ENCODE peak calls at places on chromosomes 16 and 17, in eight cellular contexts. L, B, S, V, P, Z, D and N are unnamed samples.

GRCh38 chr16:84844049-84844350 is 24.2 kb downstream of the CRISPLD2 start:
- DNase-seq in P (no peak), V (no peak), L (no peak), Z (no peak), D (no peak), B (no peak), S (peak), N (no peak)

GRCh38 chr17:80938556-80938955 is 53.1 kb upstream of the CHMP6 start:
- DNase-seq in P (no peak), S (no peak), V (no peak), B (peak), D (no peak), L (peak), Z (no peak), N (no peak)

GRCh38 chr16:11677451-11677951 is 9.2 kb downstream of the SNN start:
- DNase-seq in S (peak), P (no peak), L (no peak), D (no peak), V (no peak), Z (peak), B (peak), N (no peak)

GRCh38 chr16:22141746-22142145 is 20.6 kb upstream of the SDR42E2 start:
- DNase-seq in D (peak), V (peak), L (no peak), P (no peak), S (peak), Z (no peak), B (no peak), N (no peak)

GRCh38 chr17:64385187-64386083 is 5.2 kb downstream of the PECAM1 start:
- DNase-seq in D (peak), V (peak), Z (no peak), L (peak), B (peak), S (peak), P (peak), N (no peak)

GRCh38 chr17:50688168-50688719 is 19.5 kb downstream of the ANKRD40 start:
- DNase-seq in D (no peak), V (no peak), L (peak), P (peak), S (no peak), Z (no peak), B (no peak), N (no peak)

GRCh38 chr16:81327483-81328196 is 12.9 kb downstream of the GAN start:
- DNase-seq in L (no peak), S (no peak), V (no peak), D (no peak), Z (no peak), B (no peak), P (no peak), N (peak)

GRCh38 chr17:46046957-46047356 is 47.9 kb downstream of the STH start:
- DNase-seq in L (no peak), B (no peak), P (no peak), S (peak), V (peak), D (no peak), Z (no peak), N (no peak)

GRCh38 chr16:88424536-88425230 is 28.4 kb upstream of the ZFPM1 start:
- DNase-seq in V (no peak), L (peak), P (no peak), B (no peak), S (no peak), D (no peak), Z (no peak), N (no peak)

GRCh38 chr16:83404261-83404660 is 403.5 kb upstream of the HSBP1 start:
- DNase-seq in P (no peak), B (no peak), Z (no peak), V (no peak), S (no peak), D (no peak), L (no peak), N (no peak)

GRCh38 chr17:46873941-46874645 is 22.7 kb downstream of the WNT9B start:
- DNase-seq in S (no peak), B (no peak), D (no peak), L (no peak), Z (no peak), V (no peak), P (no peak), N (no peak)

GRCh38 chr16:14489460-14489859 is 140.6 kb downstream of the PARN start:
- DNase-seq in P (peak), V (peak), S (peak), B (no peak), L (peak), D (peak), Z (no peak), N (no peak)

GRCh38 chr16:400061-400540 is 1.6 kb upstream of the DECR2 start:
- DNase-seq in B (peak), L (no peak), S (no peak), V (no peak), D (no peak), Z (no peak), P (no peak), N (no peak)

GRCh38 chr17:72422505-72423285 is 301.9 kb downstream of the SOX9 start:
- DNase-seq in S (peak), P (peak), V (peak), Z (peak), L (no peak), B (no peak), D (peak), N (no peak)

GRCh38 chr16:64251742-64252141 is 870.1 kb downstream of the CDH11 start:
- DNase-seq in Z (no peak), L (no peak), P (no peak), S (no peak), B (no peak), V (no peak), D (no peak), N (no peak)

GRCh38 chr17:67528751-67529436 is 151.8 kb downstream of the PITPNC1 start:
- DNase-seq in D (peak), P (no peak), V (peak), S (peak), Z (no peak), L (peak), B (peak), N (no peak)

GRCh38 chr16:47143677-47144558 is at the start of gene NETO2:
- DNase-seq in Z (peak), B (peak), S (peak), V (peak), P (peak), D (peak), L (peak), N (peak)

GRCh38 chr16:50505115-50505514 is 43.1 kb upstream of the NKD1 start:
- DNase-seq in D (no peak), P (no peak), Z (no peak), B (no peak), V (no peak), L (no peak), S (no peak), N (no peak)

GRCh38 chr16:74290356-74290755 is 6.3 kb upstream of the PSMD7 start:
- DNase-seq in L (no peak), B (no peak), V (no peak), D (no peak), S (no peak), Z (no peak), P (no peak), N (no peak)

GRCh38 chr16:14405611-14406537 is 224.2 kb downstream of the PARN start:
- DNase-seq in Z (peak), L (no peak), B (peak), V (no peak), D (no peak), P (peak), S (no peak), N (no peak)

GRCh38 chr17:19461681-19462080 is 50.6 kb downstream of the RNF112 start:
- DNase-seq in V (no peak), P (no peak), L (no peak), Z (no peak), S (no peak), B (no peak), D (no peak), N (no peak)

GRCh38 chr17:73522107-73522506 is 122.1 kb downstream of the SDK2 start:
- DNase-seq in D (no peak), S (no peak), B (no peak), P (no peak), L (no peak), V (no peak), Z (no peak), N (no peak)

GRCh38 chr16:10405386-10405939 is 19.6 kb downstream of the ATF7IP2 start:
- DNase-seq in S (no peak), V (peak), B (no peak), Z (no peak), P (no peak), D (no peak), L (peak), N (no peak)

GRCh38 chr17:77373298-77374169 is 232.8 kb downstream of the SEC14L1 start:
- DNase-seq in Z (no peak), D (no peak), P (no peak), L (peak), B (peak), V (peak), S (no peak), N (no peak)

GRCh38 chr17:35765086-35765710 is 4.5 kb downstream of the C17orf50 start:
- DNase-seq in P (no peak), L (no peak), D (no peak), S (peak), Z (no peak), V (no peak), B (no peak), N (no peak)

GRCh38 chr16:63315229-63315628 is 1279.0 kb upstream of the CDH8 start:
- DNase-seq in S (no peak), B (no peak), Z (no peak), V (no peak), D (no peak), P (no peak), L (no peak), N (peak)

GRCh38 chr16:28280881-28281836 is 11.2 kb upstream of the SBK1 start:
- DNase-seq in V (no peak), L (no peak), Z (no peak), S (no peak), D (no peak), B (no peak), P (no peak), N (no peak)

GRCh38 chr17:47935961-47936360 is 5.4 kb upstream of the PNPO start:
- DNase-seq in S (peak), P (no peak), V (peak), L (no peak), Z (no peak), B (no peak), D (peak), N (no peak)

GRCh38 chr16:89685916-89686315 is 573 bp upstream of the CDK10 start:
- DNase-seq in S (no peak), B (peak), P (no peak), D (no peak), V (no peak), Z (no peak), L (no peak), N (no peak)

GRCh38 chr16:57146735-57147134 is 39.1 kb downstream of the PSME3IP1 start:
- DNase-seq in L (no peak), Z (no peak), S (no peak), P (no peak), D (peak), B (peak), V (no peak), N (no peak)

GRCh38 chr16:14370736-14371234 is 259.3 kb downstream of the PARN start:
- DNase-seq in Z (no peak), B (no peak), S (no peak), P (no peak), D (no peak), L (no peak), V (no peak), N (no peak)

GRCh38 chr16:15732416-15732815 is 82.4 kb downstream of the NDE1 start:
- DNase-seq in V (no peak), P (no peak), Z (no peak), L (no peak), B (no peak), D (no peak), S (no peak), N (no peak)

GRCh38 chr16:31718998-31719397 is 154.6 kb upstream of the ZNF267 start:
- DNase-seq in Z (no peak), D (no peak), V (no peak), P (no peak), B (no peak), L (no peak), S (no peak), N (peak)

GRCh38 chr17:65099941-65100315 is 37.2 kb upstream of the RGS9 start:
- DNase-seq in B (no peak), Z (peak), D (peak), S (peak), P (no peak), V (peak), L (no peak), N (no peak)

GRCh38 chr16:87578531-87578930 is 23.8 kb upstream of the JPH3 start:
- DNase-seq in V (no peak), D (no peak), P (no peak), L (no peak), S (no peak), B (no peak), Z (no peak), N (no peak)

GRCh38 chr16:67847064-67847861 is at the start of gene CENPT:
- DNase-seq in V (peak), P (peak), L (peak), Z (peak), B (no peak), D (no peak), S (peak), N (no peak)

GRCh38 chr16:29951966-29952365 is 9.9 kb upstream of the TMEM219 start:
- DNase-seq in L (no peak), D (no peak), V (no peak), S (no peak), Z (no peak), P (no peak), B (no peak), N (no peak)
- TF ChIP-seq CTCF in L (no peak), D (no peak), V (peak), S (no peak), Z (no peak), P (no peak), B (no peak), N (no peak)

GRCh38 chr17:58327363-58328194 is 1.0 kb downstream of the TSPOAP1 start:
- DNase-seq in L (no peak), V (no peak), P (no peak), S (no peak), B (peak), D (no peak), Z (no peak), N (no peak)
- H3K4me3 ChIP-seq in L (no peak), V (no peak), P (no peak), S (no peak), B (no peak), D (no peak), Z (no peak), N (no peak)

DNA sequence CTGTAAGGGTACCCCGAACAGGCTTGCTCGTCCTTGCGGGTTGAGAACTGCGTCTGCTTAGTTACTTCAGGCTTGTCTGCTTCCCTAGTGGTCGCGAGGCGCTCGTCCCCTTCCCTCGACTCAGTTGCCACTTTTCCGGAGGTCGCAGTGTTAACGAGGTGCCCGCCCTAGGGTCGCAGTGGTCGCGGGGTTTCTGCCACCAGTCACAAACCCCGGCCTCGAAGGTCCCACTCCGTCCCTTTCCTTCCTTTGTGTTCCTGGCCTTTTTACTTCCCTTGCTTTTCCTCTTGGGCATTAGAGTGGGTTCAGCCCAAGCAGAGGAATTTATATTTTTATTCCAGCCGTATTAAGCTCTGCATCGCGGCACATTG is 299 bp downstream of the NUP85 start:
- DNase-seq in B (no peak), S (no peak), Z (no peak), D (no peak), V (no peak), L (no peak), P (no peak), N (no peak)
- TF ChIP-seq CTCF in B (no peak), S (peak), Z (peak), D (no peak), V (no peak), L (no peak), P (no peak), N (no peak)

GRCh38 chr16:65817799-65818198 is 548.7 kb upstream of the CDH5 start:
- DNase-seq in Z (no peak), D (no peak), B (no peak), L (no peak), P (no peak), V (no peak), S (no peak), N (no peak)
- H3K4me3 ChIP-seq in Z (no peak), D (no peak), B (no peak), L (no peak), P (no peak), V (no peak), S (no peak), N (no peak)

DNA sequence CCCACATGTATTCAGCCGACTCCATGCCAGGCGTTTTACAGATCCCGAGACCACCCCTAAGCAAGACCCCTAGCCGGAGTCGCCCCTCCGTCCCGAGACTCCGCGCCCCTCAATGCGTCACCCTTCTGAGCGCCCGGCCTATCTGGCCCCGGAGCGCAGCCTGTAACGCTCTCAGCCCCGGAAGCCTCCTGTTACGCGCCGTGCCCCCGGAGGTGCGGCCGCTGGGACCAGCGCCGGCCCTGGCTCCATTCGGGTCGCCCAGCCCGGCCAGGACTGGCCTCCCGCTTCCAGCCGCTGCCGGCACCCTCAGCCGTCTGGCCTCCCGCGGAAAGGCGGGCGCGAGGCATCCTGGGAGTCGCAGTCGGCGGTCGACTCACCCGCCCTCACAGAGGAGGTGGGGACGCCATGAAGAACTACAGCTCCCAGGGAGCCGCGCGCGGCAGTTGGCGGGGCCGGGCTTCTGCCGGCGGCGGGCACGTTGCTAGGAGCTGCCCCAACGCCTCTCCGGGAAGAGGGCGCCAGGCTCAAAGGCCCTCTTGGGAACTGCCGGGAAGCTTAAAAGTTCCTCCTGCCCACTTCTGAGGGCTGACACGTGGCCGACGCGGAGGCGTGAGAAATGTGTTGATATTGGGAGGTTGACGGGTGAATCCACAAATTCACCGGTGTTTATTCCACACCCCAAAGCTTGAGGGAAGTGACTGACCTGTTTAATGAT is at the start of gene FBF1:
- DNase-seq in Z (peak), V (peak), L (peak), P (peak), D (peak), S (peak), B (peak), N (peak)
- TF ChIP-seq CTCF in Z (no peak), V (no peak), L (no peak), P (no peak), D (no peak), S (no peak), B (peak), N (no peak)

GRCh38 chr17:40224707-40225092 is 5.6 kb downstream of the WIPF2 start:
- DNase-seq in P (no peak), B (no peak), S (peak), Z (no peak), D (no peak), V (peak), L (peak), N (no peak)
- H3K4me3 ChIP-seq in P (no peak), B (no peak), S (no peak), Z (no peak), D (no peak), V (no peak), L (no peak), N (no peak)